ENCODE peak calls at places on chromosome 19, in four cellular contexts. O is GM23248; I is central memory CD4-positive, alpha-beta T cell; S is activated CD8-positive, alpha-beta memory T cell treated with anti-CD3 and anti-CD28 coated beads, Interleukin-2, amount 50 U/mL, for 4 hours. F is an unnamed sample.

GRCh38 chr19:42301646-42302204 is at the start of gene PRR19:
- DNase-seq in O (peak), I (no peak), S (no peak), F (no peak)

GRCh38 chr19:32339988-32340874 is 5.2 kb upstream of the ZNF507 start:
- DNase-seq in O (peak), I (peak), S (peak), F (peak)

GRCh38 chr19:54952591-54953344 is 5.4 kb upstream of the NLRP7 start:
- DNase-seq in O (peak), I (no peak), S (no peak), F (no peak)

GRCh38 chr19:31126236-31126635 is 223.0 kb downstream of the TSHZ3 start:
- DNase-seq in O (peak), I (no peak), S (no peak), F (no peak)

GRCh38 chr19:42132030-42132628 is at the start of gene POU2F2:
- DNase-seq in O (no peak), I (peak), S (peak), F (peak)

GRCh38 chr19:39946532-39946931 is 12.1 kb upstream of the FCGBP start:
- DNase-seq in O (peak), I (no peak), S (no peak), F (no peak)

GRCh38 chr19:18650468-18651001 is 13.7 kb downstream of the KLHL26 start:
- DNase-seq in O (peak), I (no peak), S (no peak), F (no peak)

GRCh38 chr19:10363789-10364281 is 16.5 kb downstream of the TYK2 start:
- DNase-seq in O (no peak), I (no peak), S (no peak), F (no peak)

GRCh38 chr19:12995596-12996541 is 594 bp downstream of the NFIX start:
- DNase-seq in O (peak), I (no peak), S (no peak), F (no peak)

GRCh38 chr19:55086730-55087541 is 11.3 kb downstream of the EPS8L1 start:
- DNase-seq in O (peak), I (peak), S (no peak), F (no peak)

GRCh38 chr19:41265376-41266153 is 1.4 kb downstream of the HNRNPUL1 start:
- DNase-seq in O (peak), I (no peak), S (peak), F (no peak)

F was measured in CD4-positive, alpha-beta memory T cell.